ENCODE peak calls at places on chromosomes 1 and 21, in five cellular contexts. R, J, V, S and G are unnamed samples. For H3F3A, the result is how much of the 10 kb centered on the place peaks cover.

GRCh38 chr1:61412601-61413000 is 312.3 kb downstream of the TM2D1 start:
- DNase-seq in R (no peak), J (no peak), V (no peak), S (no peak), G (no peak)

GRCh38 chr1:180652791-180653190 is 21.0 kb downstream of the XPR1 start:
- DNase-seq in R (no peak), J (peak), V (no peak), S (no peak), G (no peak)

GRCh38 chr1:2611034-2611501 is 21.7 kb downstream of the MMEL1 start:
- DNase-seq in R (peak), J (peak), V (peak), S (peak), G (peak)

GRCh38 chr1:165494949-165495810 is 48.6 kb upstream of the LRRC52 start:
- DNase-seq in R (no peak), J (no peak), V (no peak), S (no peak), G (no peak)

GRCh38 chr1:45669379-45669778 is 17.0 kb downstream of the GPBP1L1 start:
- DNase-seq in R (no peak), J (peak), V (no peak), S (no peak), G (no peak)

GRCh38 chr1:30379684-30380624 is 343.4 kb downstream of the MATN1 start:
- DNase-seq in R (peak), J (peak), V (peak), S (peak), G (peak)

GRCh38 chr21:46437511-46437910 is 21.2 kb upstream of the DIP2A start:
- DNase-seq in R (no peak), J (no peak), V (no peak), S (no peak), G (no peak)

GRCh38 chr1:101474039-101474665 is 237.3 kb downstream of the S1PR1 start:
- DNase-seq in R (peak), J (peak), V (peak), S (peak), G (peak)

GRCh38 chr1:109493805-109494539 is at the start of gene CYB561D1:
- DNase-seq in R (peak), J (peak), V (peak), S (peak), G (peak)

GRCh38 chr1:7721940-7722669 is 49.0 kb upstream of the VAMP3 start:
- DNase-seq in R (peak), J (no peak), V (no peak), S (no peak), G (no peak)

GRCh38 chr21:25506887-25507286 is 100.4 kb downstream of the MRPL39 start:
- DNase-seq in R (no peak), J (peak), V (no peak), S (peak), G (no peak)

GRCh38 chr1:158028956-158029355 is 35.5 kb downstream of the KIRREL1 start:
- DNase-seq in R (no peak), J (peak), V (no peak), S (peak), G (no peak)

GRCh38 chr1:30933874-30934252 is 25.3 kb upstream of the SDC3 start:
- DNase-seq in R (no peak), J (peak), V (peak), S (peak), G (no peak)

GRCh38 chr21:37546949-37547614 is 180.5 kb downstream of the DYRK1A start:
- DNase-seq in R (no peak), J (peak), V (no peak), S (peak), G (no peak)

GRCh38 chr1:197919523-197920301 is 2.5 kb downstream of the LHX9 start:
- DNase-seq in R (peak), J (no peak), V (peak), S (no peak), G (peak)

DNA sequence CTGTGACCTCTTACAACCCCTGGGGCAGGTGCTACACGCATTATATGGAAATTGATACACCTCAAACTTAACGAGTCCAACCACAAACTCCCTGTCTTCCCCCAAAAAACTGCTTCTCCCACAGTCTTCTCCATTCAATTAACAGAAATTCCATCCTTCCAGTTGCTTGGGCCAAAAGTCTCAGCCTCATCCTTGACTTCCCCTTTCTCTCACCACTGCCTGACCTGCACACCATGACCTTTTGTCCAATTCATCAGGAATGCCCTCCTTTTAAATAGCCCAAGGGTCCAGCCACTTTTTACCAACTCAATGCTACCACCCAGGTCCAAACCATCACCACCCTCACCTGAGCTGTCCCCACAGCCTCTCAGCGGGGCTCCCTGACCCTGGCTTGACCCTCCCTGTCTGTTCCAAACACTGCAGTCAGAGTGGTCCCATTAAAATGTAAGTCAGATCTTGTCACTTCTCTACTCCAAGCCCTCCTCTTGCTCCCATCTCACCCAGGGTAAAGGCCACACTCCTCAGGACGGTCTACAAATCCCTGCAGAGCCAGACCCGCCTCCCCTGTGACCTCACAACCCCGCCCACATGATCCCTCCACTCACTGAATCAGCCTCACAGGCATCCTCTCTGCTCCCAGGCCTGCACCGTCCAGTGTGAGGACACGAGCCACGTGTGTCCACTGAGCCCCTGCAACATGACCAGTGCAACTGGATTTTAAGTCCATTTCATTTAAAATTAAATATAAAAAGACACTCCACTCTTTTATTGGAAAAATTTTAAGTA is 18.5 kb downstream of the KCNN3 start:
- DNase-seq in R (no peak), J (no peak), V (peak), S (no peak), G (peak)
- H2AFZ ChIP-seq in R (no peak), J (no peak), V (no peak), S (no peak), G (no peak)

GRCh38 chr1:208139434-208140086 is 104.6 kb downstream of the PLXNA2 start:
- DNase-seq in R (no peak), J (no peak), V (no peak), S (no peak), G (no peak)
- TF ChIP-seq EZH2phosphoT487 in R (no peak), J (no peak), V (no peak), S (no peak), G (no peak)

GRCh38 chr1:156104065-156104810 is 10.3 kb upstream of the LMNA start:
- DNase-seq in R (peak), J (peak), V (peak), S (peak), G (no peak)
- H3F3A ChIP-seq in R (half or more), J (under half), V (under half), S (under half), G (under half)

GRCh38 chr1:25096307-25097150 is 135.8 kb downstream of the SYF2 start:
- DNase-seq in R (no peak), J (no peak), V (no peak), S (no peak), G (no peak)

GRCh38 chr1:25103180-25103790 is 129.0 kb downstream of the SYF2 start:
- DNase-seq in R (peak), J (no peak), V (no peak), S (no peak), G (no peak)

GRCh38 chr1:25099343-25099951 is 132.9 kb downstream of the SYF2 start:
- DNase-seq in R (peak), J (no peak), V (no peak), S (no peak), G (no peak)

GRCh38 chr1:25098717-25099116 is 133.6 kb downstream of the SYF2 start:
- DNase-seq in R (no peak), J (peak), V (no peak), S (no peak), G (no peak)

GRCh38 chr1:25100151-25100841 is 132.0 kb downstream of the SYF2 start:
- DNase-seq in R (no peak), J (no peak), V (no peak), S (no peak), G (no peak)
- H2AFZ ChIP-seq in R (no peak), J (no peak), V (no peak), S (no peak), G (no peak)

GRCh38 chr1:71603044-71603776 is 522.4 kb upstream of the ZRANB2 start:
- DNase-seq in R (no peak), J (no peak), V (no peak), S (no peak), G (no peak)

DNA sequence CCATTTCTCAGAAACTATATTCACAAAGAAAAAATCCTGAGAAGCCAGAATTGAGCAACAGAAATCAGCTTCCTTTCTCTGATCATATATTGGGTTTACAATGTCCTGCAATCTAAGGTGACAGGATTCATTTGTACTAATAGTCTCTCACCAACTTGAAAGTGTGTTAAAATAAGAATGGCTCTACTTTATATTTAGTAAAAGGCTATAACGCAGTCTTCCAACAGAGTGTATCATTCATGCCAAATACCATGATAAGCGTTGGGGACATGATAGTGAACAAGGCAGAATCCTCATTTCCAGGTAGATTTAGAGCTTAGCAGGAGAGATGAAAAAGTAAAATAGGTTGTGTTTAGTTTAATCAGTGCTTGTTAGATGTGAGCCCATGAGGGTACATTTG is 519.2 kb upstream of the ZRANB2 start:
- DNase-seq in R (no peak), J (no peak), V (no peak), S (no peak), G (no peak)
- TF ChIP-seq EZH2phosphoT487 in R (no peak), J (no peak), V (no peak), S (no peak), G (no peak)

DNA sequence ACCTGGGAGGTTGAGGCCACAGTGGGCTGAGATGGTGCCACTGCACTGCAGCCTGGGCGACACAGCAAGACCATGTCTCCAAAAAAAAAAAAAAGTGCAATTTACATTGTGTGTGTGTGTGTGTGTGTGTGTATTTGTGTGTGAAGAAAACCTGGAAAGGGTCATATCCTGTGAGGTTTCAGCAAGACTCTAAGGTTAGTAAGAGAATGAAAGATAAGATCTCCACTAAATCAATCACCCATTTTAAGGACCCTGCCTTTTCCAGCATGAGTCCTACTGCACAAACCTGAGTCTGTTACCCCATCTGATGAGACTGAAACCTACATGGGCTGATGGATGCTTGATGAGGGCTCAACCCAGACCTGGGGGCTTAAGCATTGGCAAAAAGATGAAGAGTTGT is 4.9 kb upstream of the C1orf74 start:
- DNase-seq in R (no peak), J (no peak), V (no peak), S (no peak), G (no peak)
- H3F3A ChIP-seq in R (under half), J (under half), V (under half), S (under half), G (under half)

GRCh38 chr1:24984800-24985552 is 54.9 kb upstream of the RUNX3 start:
- DNase-seq in R (no peak), J (no peak), V (no peak), S (no peak), G (no peak)
- H2AFZ ChIP-seq in R (no peak), J (no peak), V (no peak), S (no peak), G (no peak)